ENCODE peak calls at places on chromosomes 2 and 18, in six cellular contexts. U is K562, N is A549, L is SK-N-SH, I is GM12878, G is HepG2. Z is an unnamed sample.

GRCh38 chr2:144403940-144404339 is 116.0 kb downstream of the ZEB2 start:
- DNase-seq in U (no peak), N (no peak), L (no peak), I (no peak), G (peak), Z (no peak)

GRCh38 chr2:229930656-229931055 is 8.4 kb downstream of the FBXO36 start:
- DNase-seq in U (no peak), N (no peak), L (no peak), I (no peak), G (no peak), Z (no peak)

GRCh38 chr18:8930990-8931648 is 171.4 kb upstream of the NDUFV2 start:
- DNase-seq in U (no peak), N (no peak), L (no peak), I (no peak), G (no peak), Z (no peak)

GRCh38 chr2:209556354-209556961 is 132.6 kb downstream of the MAP2 start:
- DNase-seq in U (no peak), N (peak), L (peak), I (no peak), G (peak), Z (no peak)

GRCh38 chr2:137957033-137957432 is 7.2 kb upstream of the HNMT start:
- DNase-seq in U (no peak), N (no peak), L (no peak), I (no peak), G (peak), Z (no peak)

GRCh38 chr18:199214-199613 is 40.9 kb downstream of the USP14 start:
- DNase-seq in U (no peak), N (no peak), L (no peak), I (no peak), G (no peak), Z (no peak)

GRCh38 chr2:182912518-182912915 is 46.1 kb upstream of the FRZB start:
- DNase-seq in U (no peak), N (no peak), L (no peak), I (no peak), G (no peak), Z (no peak)

GRCh38 chr2:64700133-64700809 is 46.6 kb upstream of the SERTAD2 start:
- DNase-seq in U (no peak), N (no peak), L (no peak), I (peak), G (no peak), Z (no peak)

GRCh38 chr18:3594760-3595241 is 144.8 kb downstream of the TGIF1 start:
- DNase-seq in U (no peak), N (no peak), L (no peak), I (no peak), G (peak), Z (no peak)

GRCh38 chr18:3592864-3593263 is 142.9 kb downstream of the TGIF1 start:
- DNase-seq in U (peak), N (no peak), L (no peak), I (no peak), G (no peak), Z (no peak)

GRCh38 chr18:3595282-3596273 is 145.6 kb downstream of the TGIF1 start:
- DNase-seq in U (no peak), N (no peak), L (no peak), I (peak), G (peak), Z (no peak)

GRCh38 chr18:3593381-3593903 is 143.5 kb downstream of the TGIF1 start:
- DNase-seq in U (peak), N (no peak), L (peak), I (no peak), G (no peak), Z (no peak)

GRCh38 chr18:3593904-3594759 is 144.2 kb downstream of the TGIF1 start:
- DNase-seq in U (peak), N (peak), L (peak), I (peak), G (peak), Z (peak)
- TF ChIP-seq EP300 in U (peak), N (peak), L (peak), I (peak), G (peak), Z (no peak)

GRCh38 chr2:103165836-103166235 is 404.0 kb downstream of the TMEM182 start:
- DNase-seq in U (no peak), N (no peak), L (no peak), I (no peak), G (no peak), Z (no peak)
- TF ChIP-seq CHD2 in U (no peak), N (no peak), L (no peak), I (no peak), G (no peak), Z (no peak)

DNA sequence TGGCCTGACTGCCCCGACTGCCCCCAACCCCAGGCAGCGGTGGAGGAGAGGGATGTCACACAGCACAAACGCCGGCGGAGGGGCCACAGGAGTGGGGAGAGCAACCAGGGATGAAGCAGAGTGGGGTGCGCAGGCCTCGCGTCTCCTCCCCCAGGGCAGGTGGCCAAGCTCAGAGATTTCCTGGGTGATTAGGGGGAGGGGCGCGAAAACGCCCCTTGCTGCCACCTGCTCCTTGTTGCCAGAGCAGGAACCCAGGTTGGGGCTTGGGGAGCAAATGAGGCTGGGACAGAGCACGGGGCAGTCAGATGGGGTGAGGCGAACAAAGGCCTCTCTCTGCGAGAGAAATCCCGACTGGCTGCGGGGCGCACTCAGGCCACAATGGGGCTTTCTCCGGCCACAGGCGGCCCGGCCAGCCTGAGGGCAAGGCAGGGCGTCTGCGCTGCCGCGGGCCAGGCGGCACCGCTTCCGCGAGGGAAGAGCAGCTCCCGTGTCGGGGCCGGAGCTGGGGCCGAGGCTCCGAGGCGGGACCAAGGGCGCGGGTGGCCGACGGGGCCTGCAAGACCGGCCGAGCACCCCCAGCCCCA is 11.5 kb downstream of the TEX44 start:
- DNase-seq in U (no peak), N (peak), L (no peak), I (no peak), G (peak), Z (peak)
- TF ChIP-seq EP300 in U (no peak), N (no peak), L (no peak), I (no peak), G (no peak), Z (peak)

GRCh38 chr2:84900951-84901350 is 4.5 kb upstream of the TMSB10 start:
- DNase-seq in U (no peak), N (no peak), L (no peak), I (no peak), G (no peak), Z (no peak)

GRCh38 chr2:84894758-84895520 is 10.5 kb upstream of the TMSB10 start:
- DNase-seq in U (no peak), N (no peak), L (no peak), I (no peak), G (no peak), Z (no peak)

GRCh38 chr2:84899681-84900080 is 5.8 kb upstream of the TMSB10 start:
- DNase-seq in U (no peak), N (no peak), L (no peak), I (no peak), G (no peak), Z (no peak)

GRCh38 chr2:84899181-84899580 is 6.3 kb upstream of the TMSB10 start:
- DNase-seq in U (no peak), N (no peak), L (no peak), I (no peak), G (no peak), Z (no peak)

DNA sequence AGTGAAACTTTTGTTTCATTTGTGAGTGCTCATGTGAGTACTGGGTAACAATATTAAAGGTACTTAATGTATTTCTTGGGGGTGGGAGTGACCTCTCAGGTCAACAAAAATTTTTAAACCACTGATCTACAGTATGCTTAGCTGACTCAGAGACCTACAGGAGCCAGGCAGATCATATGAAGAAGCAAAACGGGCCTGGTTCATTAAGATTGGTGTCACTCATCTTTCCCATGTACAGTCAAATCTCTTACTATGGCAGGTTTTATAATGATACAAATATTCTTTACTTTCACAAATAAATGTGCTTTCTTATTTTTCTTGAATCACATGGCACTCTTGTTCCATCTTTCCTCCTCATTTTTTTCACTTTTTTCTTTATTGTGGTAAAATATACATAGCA is 7.7 kb upstream of the TMSB10 start:
- DNase-seq in U (no peak), N (no peak), L (no peak), I (no peak), G (no peak), Z (no peak)
- TF ChIP-seq CHD2 in U (no peak), N (no peak), L (no peak), I (no peak), G (no peak), Z (no peak)

GRCh38 chr2:26846881-26847662 is 860 bp upstream of the DPYSL5 start:
- DNase-seq in U (peak), N (no peak), L (no peak), I (no peak), G (no peak), Z (no peak)

GRCh38 chr2:26848336-26849055 is 564 bp downstream of the DPYSL5 start:
- DNase-seq in U (peak), N (no peak), L (peak), I (no peak), G (no peak), Z (no peak)

GRCh38 chr2:26845021-26845420 is 2.9 kb upstream of the DPYSL5 start:
- DNase-seq in U (no peak), N (no peak), L (no peak), I (no peak), G (no peak), Z (no peak)

GRCh38 chr2:26847663-26848335 is at the start of gene DPYSL5:
- DNase-seq in U (peak), N (peak), L (peak), I (no peak), G (no peak), Z (peak)

GRCh38 chr2:26846334-26846863 is 1.5 kb upstream of the DPYSL5 start:
- DNase-seq in U (peak), N (peak), L (peak), I (no peak), G (peak), Z (peak)
- TF ChIP-seq EP300 in U (no peak), N (no peak), L (no peak), I (no peak), G (no peak), Z (no peak)

DNA sequence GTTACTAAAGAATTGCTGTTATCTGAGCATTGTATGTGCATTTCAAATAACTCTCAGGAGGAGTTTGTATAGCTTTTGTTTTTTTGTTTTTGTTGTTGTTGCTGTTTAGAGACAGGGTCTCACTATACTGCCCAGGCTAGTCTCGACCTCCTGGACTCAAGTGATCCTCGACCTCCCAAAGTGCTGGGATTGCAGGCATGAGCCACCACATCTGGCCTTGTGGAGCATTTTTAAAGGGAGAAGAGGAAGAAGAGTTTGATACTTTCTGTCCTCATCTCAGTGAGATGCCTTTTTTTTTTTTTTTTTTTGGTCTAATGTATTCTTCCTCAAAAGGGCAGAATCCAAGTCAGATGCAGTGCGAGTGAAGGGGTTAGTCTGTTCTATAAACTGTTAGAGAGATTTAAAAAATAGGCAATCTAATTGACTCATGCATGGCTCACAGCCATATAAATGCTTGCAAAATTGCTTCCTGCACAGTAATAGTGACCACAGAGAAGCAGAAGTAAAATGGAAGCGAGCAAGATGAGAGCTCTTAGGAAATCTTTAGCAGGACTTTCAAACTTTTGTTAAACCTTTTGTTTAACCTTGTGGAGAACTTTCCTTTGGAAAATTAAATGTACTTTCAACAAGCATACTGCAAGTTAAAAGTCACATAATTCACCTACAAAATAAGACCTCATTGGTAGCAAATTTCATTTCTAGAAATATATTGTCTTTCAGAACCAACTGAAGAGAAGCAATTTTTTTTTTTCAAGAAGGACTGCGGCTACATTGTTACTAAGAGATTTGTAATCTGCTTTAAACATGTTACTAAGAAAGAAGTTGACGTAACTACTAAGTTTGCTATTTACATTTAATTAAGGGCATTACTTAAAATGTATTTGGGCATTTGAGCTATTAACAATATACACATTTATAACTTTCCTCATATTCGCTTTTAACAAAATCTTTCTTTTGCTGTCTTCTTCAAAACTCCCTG is 52.3 kb upstream of the ROCK1 start:
- DNase-seq in U (no peak), N (no peak), L (no peak), I (no peak), G (no peak), Z (no peak)
- TF ChIP-seq CHD2 in U (no peak), N (no peak), L (no peak), I (no peak), G (no peak), Z (no peak)

DNA sequence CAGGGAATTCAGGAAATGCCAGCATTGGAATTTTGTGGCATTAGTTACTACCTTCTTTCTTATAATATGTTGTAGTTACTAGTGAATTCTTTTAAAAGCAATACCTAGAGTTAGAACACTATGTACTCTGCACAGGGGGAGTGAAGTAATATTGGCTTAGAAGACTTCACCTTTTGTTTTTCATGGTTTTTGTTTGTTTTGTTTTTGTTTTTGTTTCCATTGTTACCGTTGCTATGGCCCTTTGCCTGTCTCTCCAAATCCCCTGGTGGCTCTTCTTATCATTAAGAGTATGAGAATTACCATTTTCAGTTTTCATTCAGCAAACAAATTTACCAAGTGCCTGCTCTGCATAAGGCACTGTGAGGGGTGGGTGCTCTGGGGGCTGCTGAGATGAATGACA is 160.1 kb downstream of the HAUS1 start:
- DNase-seq in U (peak), N (peak), L (no peak), I (no peak), G (peak), Z (no peak)
- TF ChIP-seq EP300 in U (no peak), N (no peak), L (no peak), I (peak), G (no peak), Z (no peak)

DNA sequence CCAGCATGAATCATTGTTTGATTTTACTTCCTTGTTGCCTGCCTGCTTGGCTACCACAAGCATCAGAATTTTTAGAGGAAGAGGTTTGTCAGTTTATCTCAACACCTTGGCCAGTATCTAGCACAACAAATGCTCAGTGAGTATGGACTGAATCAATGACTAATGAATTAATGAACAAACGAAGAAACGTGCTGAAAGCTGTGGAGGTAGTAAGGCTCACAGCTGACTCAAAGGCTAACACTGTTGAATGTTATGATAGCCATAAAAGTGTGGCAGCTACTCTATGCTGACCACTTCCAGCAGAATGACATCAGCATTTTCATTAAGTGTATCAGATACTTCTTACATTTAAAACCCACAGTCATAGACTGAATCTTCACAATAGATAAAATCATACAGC is 543.4 kb downstream of the IRS1 start:
- DNase-seq in U (no peak), N (peak), L (no peak), I (no peak), G (no peak), Z (no peak)
- TF ChIP-seq CHD2 in U (no peak), N (no peak), L (no peak), I (no peak), G (no peak), Z (no peak)

GRCh38 chr2:108193251-108193650 is 46.5 kb upstream of the SULT1C3 start:
- DNase-seq in U (no peak), N (no peak), L (no peak), I (no peak), G (peak), Z (no peak)
- TF ChIP-seq EP300 in U (no peak), N (no peak), L (no peak), I (no peak), G (peak), Z (no peak)

GRCh38 chr2:190270298-190270697 is 49.3 kb downstream of the HIBCH start:
- DNase-seq in U (no peak), N (peak), L (no peak), I (no peak), G (peak), Z (no peak)
- TF ChIP-seq CHD2 in U (no peak), N (no peak), L (no peak), I (no peak), G (no peak), Z (no peak)

Z was measured in H1.